ENCODE peak calls at places on chromosomes 6 and 20, in four cellular contexts. One of them, this sample, is unnamed.

GRCh38 chr20:50218987-50219435 is 28.4 kb downstream of the CEBPB start:
- DNase-seq in uterus: no peak
- DNase-seq in right lobe of liver: no peak
- DNase-seq in transverse colon: no peak
- DNase-seq in this sample: no peak

GRCh38 chr6:45537539-45537938 is 159.8 kb upstream of the SUPT3H start:
- DNase-seq in right lobe of liver: no peak
- DNase-seq in uterus: no peak
- DNase-seq in transverse colon: no peak
- DNase-seq in this sample: no peak

GRCh38 chr20:13771853-13772453 is 12.8 kb downstream of the ESF1 start:
- DNase-seq in right lobe of liver: no peak
- DNase-seq in uterus: no peak
- DNase-seq in transverse colon: no peak
- DNase-seq in this sample: no peak

GRCh38 chr6:22149501-22150490 is 147.0 kb downstream of the PRL start:
- DNase-seq in transverse colon: no peak
- DNase-seq in right lobe of liver: no peak
- DNase-seq in uterus: no peak
- DNase-seq in this sample: no peak

GRCh38 chr20:45340951-45341350 is 7.3 kb downstream of the SDC4 start:
- DNase-seq in right lobe of liver: no peak
- DNase-seq in uterus: no peak
- DNase-seq in transverse colon: no peak
- DNase-seq in this sample: no peak

GRCh38 chr6:80106418-80107235 is at the start of gene BCKDHB:
- DNase-seq in right lobe of liver: peak; percentile 98
- DNase-seq in transverse colon: peak; percentile 99
- DNase-seq in uterus: peak; percentile 99
- DNase-seq in this sample: peak; percentile 95

GRCh38 chr6:130680118-130680517 is 147.1 kb upstream of the SMLR1 start:
- DNase-seq in uterus: no peak
- DNase-seq in right lobe of liver: no peak
- DNase-seq in transverse colon: no peak
- DNase-seq in this sample: no peak

GRCh38 chr6:40406175-40406574 is 181.0 kb downstream of the LRFN2 start:
- DNase-seq in right lobe of liver: no peak
- DNase-seq in uterus: no peak
- DNase-seq in transverse colon: no peak
- DNase-seq in this sample: no peak

GRCh38 chr20:63829943-63830820 is 882 bp downstream of the ZBTB46 start:
- DNase-seq in transverse colon: no peak
- DNase-seq in right lobe of liver: no peak
- DNase-seq in uterus: peak; percentile 37
- DNase-seq in this sample: no peak

GRCh38 chr20:12916699-12917098 is 92.1 kb upstream of the SPTLC3 start:
- DNase-seq in uterus: no peak
- DNase-seq in transverse colon: no peak
- DNase-seq in right lobe of liver: peak; percentile 30
- DNase-seq in this sample: no peak

GRCh38 chr6:116253188-116253504 is 729 bp downstream of the TSPYL4 start:
- DNase-seq in right lobe of liver: no peak
- DNase-seq in transverse colon: no peak
- DNase-seq in uterus: no peak
- DNase-seq in this sample: no peak

GRCh38 chr6:53359843-53360834 is 11.4 kb upstream of the ELOVL5 start:
- DNase-seq in uterus: no peak
- DNase-seq in right lobe of liver: no peak
- DNase-seq in transverse colon: no peak
- DNase-seq in this sample: no peak

GRCh38 chr20:57388953-57389694 is 2.1 kb upstream of the RBM38 start:
- DNase-seq in uterus: peak; percentile 75
- DNase-seq in transverse colon: peak; percentile 90
- DNase-seq in right lobe of liver: peak; percentile 89
- DNase-seq in this sample: no peak

GRCh38 chr20:51938557-51939324 is 136.4 kb upstream of the SALL4 start:
- DNase-seq in transverse colon: no peak
- DNase-seq in right lobe of liver: no peak
- DNase-seq in uterus: no peak
- DNase-seq in this sample: no peak

GRCh38 chr6:21340563-21340962 is 253.0 kb upstream of the SOX4 start:
- DNase-seq in uterus: no peak
- DNase-seq in right lobe of liver: no peak
- DNase-seq in transverse colon: no peak
- DNase-seq in this sample: no peak

GRCh38 chr6:73854998-73855718 is 159.2 kb downstream of the CD109 start:
- DNase-seq in transverse colon: no peak
- DNase-seq in uterus: peak; percentile 44
- DNase-seq in right lobe of liver: no peak
- DNase-seq in this sample: peak; percentile 63

GRCh38 chr20:34112600-34113061 is 588 bp upstream of the EIF2S2 start:
- DNase-seq in right lobe of liver: peak; percentile 26
- DNase-seq in uterus: peak; percentile 39
- DNase-seq in transverse colon: peak; percentile 36
- DNase-seq in this sample: peak; percentile 9

GRCh38 chr6:83221302-83221701 is 28.1 kb downstream of the RWDD2A start:
- DNase-seq in transverse colon: no peak
- DNase-seq in uterus: no peak
- DNase-seq in right lobe of liver: no peak
- DNase-seq in this sample: no peak

GRCh38 chr6:37139223-37139962 is 30.6 kb upstream of the PIM1 start:
- DNase-seq in transverse colon: no peak
- DNase-seq in right lobe of liver: no peak
- DNase-seq in uterus: no peak
- DNase-seq in this sample: no peak

GRCh38 chr6:169885831-169886230 is 134.4 kb downstream of the ERMARD start:
- DNase-seq in uterus: no peak
- DNase-seq in transverse colon: no peak
- DNase-seq in right lobe of liver: no peak
- DNase-seq in this sample: no peak

GRCh38 chr6:169885131-169885530 is 133.7 kb downstream of the ERMARD start:
- DNase-seq in uterus: no peak
- DNase-seq in transverse colon: no peak
- DNase-seq in right lobe of liver: no peak
- DNase-seq in this sample: no peak

GRCh38 chr6:169884158-169884557 is 132.7 kb downstream of the ERMARD start:
- DNase-seq in transverse colon: no peak
- DNase-seq in right lobe of liver: no peak
- DNase-seq in uterus: no peak
- DNase-seq in this sample: no peak

GRCh38 chr6:169887529-169888140 is 136.2 kb downstream of the ERMARD start:
- DNase-seq in right lobe of liver: no peak
- DNase-seq in transverse colon: no peak
- DNase-seq in uterus: no peak
- DNase-seq in this sample: no peak

GRCh38 chr6:169886631-169887227 is 135.3 kb downstream of the ERMARD start:
- DNase-seq in uterus: no peak
- DNase-seq in transverse colon: no peak
- DNase-seq in right lobe of liver: no peak
- DNase-seq in this sample: no peak
- TF ChIP-seq CTCF in uterus: no peak
- TF ChIP-seq CTCF in transverse colon: no peak
- TF ChIP-seq CTCF in right lobe of liver: no peak
- TF ChIP-seq CTCF in this sample: no peak

DNA sequence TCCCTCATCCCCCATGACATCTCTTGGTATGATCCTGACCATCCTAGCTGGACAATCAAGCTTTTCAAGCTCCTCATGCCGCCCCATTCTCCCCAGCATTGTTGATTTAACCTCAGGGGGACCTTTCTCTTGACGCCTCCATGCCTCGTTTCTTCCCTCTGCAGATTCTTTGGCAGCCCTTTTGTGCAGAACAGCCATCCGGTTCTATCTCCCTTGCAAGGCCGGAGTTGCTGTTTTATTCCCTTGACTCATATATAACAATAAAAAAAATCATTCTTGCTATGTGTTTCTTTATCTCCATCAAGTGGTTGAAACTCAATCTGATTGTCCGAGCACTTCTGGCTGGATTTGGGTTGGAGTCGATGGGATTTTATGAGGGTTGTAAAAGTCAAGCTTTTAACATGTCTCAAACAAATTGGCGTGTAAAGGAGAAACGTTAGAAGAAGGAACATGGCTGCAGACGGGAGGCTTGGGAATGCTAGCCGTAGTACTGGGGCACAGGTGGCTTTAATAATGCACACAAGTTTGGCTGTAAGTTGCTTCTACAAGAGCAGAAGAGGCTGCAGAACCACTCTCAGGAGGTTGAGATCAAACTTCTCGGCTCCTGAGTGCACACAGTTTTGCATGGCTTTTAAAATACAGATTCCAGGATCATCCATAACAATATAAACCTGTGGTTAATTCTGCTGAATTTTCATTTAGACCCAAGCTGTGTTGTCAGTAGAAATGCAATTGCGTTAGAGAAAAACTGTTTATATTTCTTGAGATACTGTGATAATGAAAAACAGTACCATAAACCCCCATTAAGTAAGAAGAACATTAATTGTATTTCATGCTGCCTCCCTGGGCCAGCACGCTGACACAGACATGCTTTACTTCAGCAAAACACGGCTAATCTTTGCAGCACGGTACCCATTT is 4.1 kb upstream of the SULF2 start:
- DNase-seq in transverse colon: no peak
- DNase-seq in uterus: peak; percentile 59
- DNase-seq in right lobe of liver: no peak
- DNase-seq in this sample: no peak
- H3K4me3 ChIP-seq in transverse colon: no peak overlapping the region
- H3K4me3 ChIP-seq in uterus: no peak overlapping the region
- H3K4me3 ChIP-seq in right lobe of liver: no peak overlapping the region
- H3K4me3 ChIP-seq in this sample: no peak overlapping the region

GRCh38 chr20:38752029-38752428 is 3.8 kb downstream of the ACTR5 start:
- DNase-seq in uterus: no peak
- DNase-seq in transverse colon: no peak
- DNase-seq in right lobe of liver: no peak
- DNase-seq in this sample: no peak

GRCh38 chr20:38748863-38749153 is 548 bp downstream of the ACTR5 start:
- DNase-seq in right lobe of liver: no peak
- DNase-seq in uterus: no peak
- DNase-seq in transverse colon: peak; percentile 79
- DNase-seq in this sample: no peak

GRCh38 chr20:38754924-38755323 is 6.7 kb downstream of the ACTR5 start:
- DNase-seq in right lobe of liver: no peak
- DNase-seq in transverse colon: no peak
- DNase-seq in uterus: no peak
- DNase-seq in this sample: no peak

GRCh38 chr20:38748097-38748862 is at the start of gene ACTR5:
- DNase-seq in transverse colon: peak; percentile 97
- DNase-seq in right lobe of liver: peak; percentile 96
- DNase-seq in uterus: peak; percentile 91
- DNase-seq in this sample: peak; percentile 63

GRCh38 chr20:38751360-38751976 is 3.2 kb downstream of the ACTR5 start:
- DNase-seq in uterus: no peak
- DNase-seq in transverse colon: no peak
- DNase-seq in right lobe of liver: no peak
- DNase-seq in this sample: peak; percentile 37
- TF ChIP-seq CTCF in uterus: peak; percentile 32
- TF ChIP-seq CTCF in transverse colon: peak; percentile 59
- TF ChIP-seq CTCF in right lobe of liver: peak; percentile 69
- TF ChIP-seq CTCF in this sample: peak; percentile 61

GRCh38 chr20:35448788-35449373 is 6.5 kb upstream of the CEP250 start:
- DNase-seq in right lobe of liver: no peak
- DNase-seq in uterus: no peak
- DNase-seq in transverse colon: no peak
- DNase-seq in this sample: no peak

GRCh38 chr20:35444226-35444625 is 6.2 kb upstream of the GDF5 start:
- DNase-seq in right lobe of liver: no peak
- DNase-seq in transverse colon: no peak
- DNase-seq in uterus: no peak
- DNase-seq in this sample: no peak

GRCh38 chr20:35447082-35447789 is 8.2 kb upstream of the CEP250 start:
- DNase-seq in right lobe of liver: peak; percentile 81
- DNase-seq in transverse colon: peak; percentile 93
- DNase-seq in uterus: peak; percentile 79
- DNase-seq in this sample: peak; percentile 66

GRCh38 chr20:35443003-35443402 is 5.0 kb upstream of the GDF5 start:
- DNase-seq in uterus: no peak
- DNase-seq in right lobe of liver: no peak
- DNase-seq in transverse colon: no peak
- DNase-seq in this sample: no peak

DNA sequence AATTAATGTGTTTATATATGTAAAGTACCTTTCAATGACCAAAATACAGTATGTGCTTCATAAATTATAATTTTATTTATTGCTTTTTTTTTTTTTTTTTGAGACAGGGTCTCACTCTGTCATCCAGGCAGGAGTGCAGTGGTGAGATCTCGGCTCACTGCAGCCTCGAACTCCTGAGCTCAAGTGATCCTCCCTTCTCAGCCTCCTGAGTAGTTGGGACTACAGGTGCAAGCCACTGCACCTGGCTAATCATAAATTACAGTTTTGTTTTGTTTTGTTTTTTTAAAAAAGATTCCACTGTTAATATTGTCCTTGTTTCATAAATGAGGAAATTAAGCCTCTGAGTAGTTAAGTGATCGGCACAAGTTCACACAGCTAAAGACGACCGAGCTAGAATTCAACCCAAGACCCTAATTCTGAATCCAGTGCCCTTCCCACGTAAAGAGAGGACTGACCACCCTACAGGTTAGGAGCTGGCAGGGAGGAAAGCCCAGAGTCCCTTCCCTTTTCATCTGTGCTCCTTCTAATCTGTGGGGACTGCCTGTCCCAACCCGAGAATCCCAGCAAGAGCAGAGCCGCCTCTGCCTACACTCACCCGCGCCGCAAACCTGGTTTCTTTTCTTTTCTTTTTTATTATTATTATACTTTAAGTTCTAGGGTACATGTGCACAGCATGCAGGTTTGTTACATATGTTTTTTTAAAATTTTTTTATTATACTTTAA is 8.5 kb upstream of the GDF5 start:
- DNase-seq in transverse colon: no peak
- DNase-seq in right lobe of liver: no peak
- DNase-seq in uterus: no peak
- DNase-seq in this sample: no peak
- H3K4me3 ChIP-seq in transverse colon: peak overlapping the region; percentile 34
- H3K4me3 ChIP-seq in right lobe of liver: peak overlapping the region; percentile 27
- H3K4me3 ChIP-seq in uterus: peak overlapping the region; percentile 25
- H3K4me3 ChIP-seq in this sample: no peak overlapping the region

GRCh38 chr20:46438156-46438750 is 31.8 kb upstream of the ELMO2 start:
- DNase-seq in transverse colon: no peak
- DNase-seq in uterus: no peak
- DNase-seq in right lobe of liver: no peak
- DNase-seq in this sample: peak; percentile 4
- TF ChIP-seq CTCF in transverse colon: peak; percentile 12
- TF ChIP-seq CTCF in uterus: no peak
- TF ChIP-seq CTCF in right lobe of liver: no peak
- TF ChIP-seq CTCF in this sample: peak; percentile 32